ENCODE peak calls at places on chromosomes 13 and 19, in five cellular contexts. T, E, K, H and U are unnamed samples. For H3K27me3, the result is how much of the 10 kb centered on the place peaks cover.

GRCh38 chr13:76708138-76708537 is 178.1 kb downstream of the KCTD12 start:
- DNase-seq in E (no peak), K (no peak), H (no peak), T (no peak), U (no peak)

GRCh38 chr13:60990032-60990733 is 425.5 kb downstream of the PCDH20 start:
- DNase-seq in K (peak), E (no peak), T (no peak), H (no peak), U (no peak)

GRCh38 chr13:101058841-101059240 is 357.5 kb downstream of the NALCN start:
- DNase-seq in T (no peak), K (no peak), H (no peak), E (no peak), U (no peak)

GRCh38 chr13:64446372-64446771 is 2783.8 kb downstream of the PCDH9 start:
- DNase-seq in T (no peak), K (no peak), E (no peak), H (no peak), U (no peak)

GRCh38 chr19:51511353-51511752 is 9.8 kb upstream of the SIGLEC12 start:
- DNase-seq in K (no peak), T (no peak), E (no peak), H (no peak), U (no peak)

GRCh38 chr13:42812311-42812710 is 30.9 kb downstream of the FAM216B start:
- DNase-seq in T (no peak), E (no peak), K (no peak), H (no peak), U (no peak)

GRCh38 chr13:26707122-26708006 is 53.2 kb downstream of the GPR12 start:
- DNase-seq in H (no peak), T (peak), K (no peak), E (no peak), U (no peak)

GRCh38 chr13:77390391-77390790 is 63.5 kb upstream of the MYCBP2 start:
- DNase-seq in K (no peak), E (no peak), H (no peak), T (no peak), U (no peak)

GRCh38 chr13:39665763-39666162 is 10.3 kb downstream of the COG6 start:
- DNase-seq in K (no peak), H (no peak), E (no peak), T (no peak), U (no peak)

GRCh38 chr19:36051236-36051635 is 2.8 kb downstream of the THAP8 start:
- DNase-seq in K (no peak), E (no peak), T (no peak), H (no peak), U (no peak)

GRCh38 chr13:65540064-65540635 is 1690.0 kb downstream of the PCDH9 start:
- DNase-seq in T (no peak), E (no peak), K (no peak), H (no peak), U (no peak)

GRCh38 chr13:62626771-62627170 is 1211.1 kb upstream of the PCDH20 start:
- DNase-seq in K (no peak), H (no peak), E (no peak), T (no peak), U (no peak)
- TF ChIP-seq CTCF in K (no peak), H (peak), E (no peak), T (no peak), U (peak)

GRCh38 chr19:18220632-18221275 is 5.5 kb downstream of the PDE4C start:
- DNase-seq in K (peak), T (no peak), E (no peak), H (no peak), U (no peak)
- H3K4me3 ChIP-seq in K (peak), T (no peak), E (no peak), H (no peak), U (no peak)

GRCh38 chr13:58239774-58240268 is 608.3 kb downstream of the PCDH17 start:
- DNase-seq in E (no peak), T (no peak), H (no peak), K (no peak), U (no peak)
- H3K27me3 ChIP-seq in E (under half), T (under half), H (under half), K (under half), U (under half)

GRCh38 chr13:67077132-67077531 is 153.0 kb downstream of the PCDH9 start:
- DNase-seq in E (no peak), T (no peak), H (no peak), K (no peak), U (no peak)
- TF ChIP-seq CTCF in E (no peak), T (no peak), H (no peak), K (no peak), U (no peak)